ENCODE peak calls at places on chromosomes 6 and 20, in ten cellular contexts. One of them, this sample, is unnamed. For H3K36me3, the result is how much of the 10 kb centered on the place peaks cover.

GRCh38 chr6:29828471-29828797 is 809 bp downstream of the HLA-G start:
- DNase-seq in mesendoderm: no peak
- DNase-seq in SK-N-SH: no peak
- DNase-seq in hepatocyte: no peak
- DNase-seq in psoas muscle: no peak
- DNase-seq in ovary: no peak
- DNase-seq in body of pancreas: peak
- DNase-seq in HCT116: no peak
- DNase-seq in endothelial cell of umbilical vein: no peak
- DNase-seq in breast epithelium: no peak
- DNase-seq in this sample: peak

GRCh38 chr6:137933696-137934095 is 66.6 kb downstream of the TNFAIP3 start:
- DNase-seq in SK-N-SH: no peak
- DNase-seq in ovary: no peak
- DNase-seq in endothelial cell of umbilical vein: no peak
- DNase-seq in psoas muscle: peak
- DNase-seq in HCT116: no peak
- DNase-seq in hepatocyte: no peak
- DNase-seq in mesendoderm: no peak
- DNase-seq in breast epithelium: peak
- DNase-seq in body of pancreas: peak
- DNase-seq in this sample: no peak

GRCh38 chr6:142184332-142184731 is 37.3 kb downstream of the VTA1 start:
- DNase-seq in psoas muscle: no peak
- DNase-seq in mesendoderm: no peak
- DNase-seq in SK-N-SH: no peak
- DNase-seq in endothelial cell of umbilical vein: no peak
- DNase-seq in HCT116: no peak
- DNase-seq in body of pancreas: no peak
- DNase-seq in hepatocyte: no peak
- DNase-seq in breast epithelium: no peak
- DNase-seq in ovary: no peak
- DNase-seq in this sample: no peak

GRCh38 chr6:138521800-138522199 is 22.5 kb upstream of the NHSL1 start:
- DNase-seq in body of pancreas: no peak
- DNase-seq in hepatocyte: no peak
- DNase-seq in mesendoderm: no peak
- DNase-seq in ovary: no peak
- DNase-seq in breast epithelium: no peak
- DNase-seq in endothelial cell of umbilical vein: peak
- DNase-seq in HCT116: no peak
- DNase-seq in psoas muscle: no peak
- DNase-seq in SK-N-SH: no peak
- DNase-seq in this sample: no peak

GRCh38 chr20:10910535-10911239 is 236.9 kb upstream of the JAG1 start:
- DNase-seq in HCT116: no peak
- DNase-seq in breast epithelium: no peak
- DNase-seq in psoas muscle: no peak
- DNase-seq in body of pancreas: peak
- DNase-seq in ovary: no peak
- DNase-seq in SK-N-SH: no peak
- DNase-seq in mesendoderm: no peak
- DNase-seq in endothelial cell of umbilical vein: peak
- DNase-seq in hepatocyte: no peak
- DNase-seq in this sample: no peak

GRCh38 chr6:109458774-109459531 is 3.4 kb upstream of the MICAL1 start:
- DNase-seq in HCT116: no peak
- DNase-seq in body of pancreas: no peak
- DNase-seq in breast epithelium: no peak
- DNase-seq in mesendoderm: no peak
- DNase-seq in psoas muscle: no peak
- DNase-seq in SK-N-SH: no peak
- DNase-seq in hepatocyte: no peak
- DNase-seq in ovary: no peak
- DNase-seq in endothelial cell of umbilical vein: no peak
- DNase-seq in this sample: peak

GRCh38 chr20:22425344-22426295 is 158.8 kb downstream of the FOXA2 start:
- DNase-seq in psoas muscle: no peak
- DNase-seq in endothelial cell of umbilical vein: no peak
- DNase-seq in SK-N-SH: no peak
- DNase-seq in hepatocyte: no peak
- DNase-seq in body of pancreas: no peak
- DNase-seq in breast epithelium: no peak
- DNase-seq in HCT116: no peak
- DNase-seq in ovary: no peak
- DNase-seq in mesendoderm: peak
- DNase-seq in this sample: no peak

GRCh38 chr6:56570434-56571359 is 72.0 kb downstream of the DST start:
- DNase-seq in SK-N-SH: peak
- DNase-seq in psoas muscle: no peak
- DNase-seq in ovary: no peak
- DNase-seq in HCT116: no peak
- DNase-seq in body of pancreas: no peak
- DNase-seq in hepatocyte: peak
- DNase-seq in breast epithelium: no peak
- DNase-seq in mesendoderm: peak
- DNase-seq in endothelial cell of umbilical vein: peak
- DNase-seq in this sample: peak

GRCh38 chr6:37372116-37372515 is 18.3 kb downstream of the RNF8 start:
- DNase-seq in mesendoderm: no peak
- DNase-seq in endothelial cell of umbilical vein: no peak
- DNase-seq in ovary: no peak
- DNase-seq in SK-N-SH: no peak
- DNase-seq in breast epithelium: no peak
- DNase-seq in body of pancreas: no peak
- DNase-seq in hepatocyte: no peak
- DNase-seq in psoas muscle: no peak
- DNase-seq in HCT116: no peak
- DNase-seq in this sample: no peak
- H3K36me3 ChIP-seq in mesendoderm: under half
- H3K36me3 ChIP-seq in endothelial cell of umbilical vein: under half
- H3K36me3 ChIP-seq in ovary: under half
- H3K36me3 ChIP-seq in SK-N-SH: half or more
- H3K36me3 ChIP-seq in breast epithelium: under half
- H3K36me3 ChIP-seq in body of pancreas: under half
- H3K36me3 ChIP-seq in hepatocyte: under half
- H3K36me3 ChIP-seq in psoas muscle: under half
- H3K36me3 ChIP-seq in HCT116: under half
- H3K36me3 ChIP-seq in this sample: under half

GRCh38 chr20:62329389-62330377 is 26.9 kb downstream of the ADRM1 start:
- DNase-seq in SK-N-SH: no peak
- DNase-seq in breast epithelium: no peak
- DNase-seq in body of pancreas: no peak
- DNase-seq in hepatocyte: no peak
- DNase-seq in mesendoderm: no peak
- DNase-seq in ovary: no peak
- DNase-seq in psoas muscle: no peak
- DNase-seq in HCT116: no peak
- DNase-seq in endothelial cell of umbilical vein: no peak
- DNase-seq in this sample: no peak
- H3K36me3 ChIP-seq in SK-N-SH: half or more
- H3K36me3 ChIP-seq in breast epithelium: under half
- H3K36me3 ChIP-seq in body of pancreas: under half
- H3K36me3 ChIP-seq in hepatocyte: under half
- H3K36me3 ChIP-seq in mesendoderm: under half
- H3K36me3 ChIP-seq in ovary: under half
- H3K36me3 ChIP-seq in psoas muscle: under half
- H3K36me3 ChIP-seq in HCT116: under half
- H3K36me3 ChIP-seq in endothelial cell of umbilical vein: under half
- H3K36me3 ChIP-seq in this sample: half or more

DNA sequence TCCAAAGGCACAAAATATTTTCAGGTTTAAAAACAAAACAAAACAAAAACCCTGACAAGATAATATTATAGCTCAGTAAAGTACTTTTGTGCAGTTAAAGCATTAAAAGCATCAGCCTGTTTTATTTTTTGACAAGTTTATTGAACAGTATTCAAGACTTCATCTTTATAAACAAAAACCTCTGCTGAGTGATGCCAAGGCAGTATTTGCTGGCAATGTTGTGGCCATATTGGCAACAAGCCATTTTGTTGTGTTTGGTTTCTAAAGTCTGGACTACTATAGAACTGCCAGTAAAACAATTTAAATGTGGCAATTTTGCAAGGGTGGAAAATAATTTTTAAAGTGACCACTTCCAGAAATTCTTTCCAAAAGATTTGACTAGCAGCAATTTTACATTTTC is 15.9 kb downstream of the CPNE1 start:
- DNase-seq in hepatocyte: no peak
- DNase-seq in mesendoderm: no peak
- DNase-seq in breast epithelium: no peak
- DNase-seq in ovary: no peak
- DNase-seq in HCT116: no peak
- DNase-seq in body of pancreas: no peak
- DNase-seq in SK-N-SH: no peak
- DNase-seq in psoas muscle: no peak
- DNase-seq in endothelial cell of umbilical vein: peak
- DNase-seq in this sample: no peak
- H3K36me3 ChIP-seq in hepatocyte: under half
- H3K36me3 ChIP-seq in mesendoderm: under half
- H3K36me3 ChIP-seq in breast epithelium: under half
- H3K36me3 ChIP-seq in ovary: under half
- H3K36me3 ChIP-seq in HCT116: under half
- H3K36me3 ChIP-seq in body of pancreas: under half
- H3K36me3 ChIP-seq in SK-N-SH: under half
- H3K36me3 ChIP-seq in psoas muscle: under half
- H3K36me3 ChIP-seq in endothelial cell of umbilical vein: under half
- H3K36me3 ChIP-seq in this sample: under half

DNA sequence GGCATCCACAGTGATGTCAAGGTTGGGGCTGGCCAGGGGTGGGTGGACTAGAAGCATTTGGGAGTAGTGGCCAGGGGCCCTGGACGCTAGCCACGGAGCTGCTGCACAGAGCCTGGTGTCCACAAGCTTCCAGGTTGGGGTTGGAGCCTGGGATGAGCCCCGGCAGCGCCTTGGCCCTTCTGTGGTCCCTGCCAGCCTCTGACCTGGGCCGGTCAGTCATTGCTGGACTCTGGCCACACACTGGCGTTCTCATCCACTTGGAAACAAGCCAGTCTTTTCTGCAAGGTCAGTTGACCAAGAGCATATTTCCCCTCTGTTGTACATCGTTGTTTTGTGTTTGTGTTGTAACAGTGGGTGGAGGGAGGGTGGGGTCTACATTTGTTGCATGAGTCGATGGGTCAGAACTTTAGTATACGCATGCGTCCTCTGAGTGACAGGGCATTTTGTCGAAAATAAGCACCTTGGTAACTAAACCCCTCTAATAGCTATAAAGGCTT is 8.4 kb downstream of the PSMA7 start:
- DNase-seq in breast epithelium: no peak
- DNase-seq in hepatocyte: peak
- DNase-seq in ovary: peak
- DNase-seq in psoas muscle: peak
- DNase-seq in HCT116: no peak
- DNase-seq in mesendoderm: no peak
- DNase-seq in body of pancreas: no peak
- DNase-seq in SK-N-SH: no peak
- DNase-seq in endothelial cell of umbilical vein: peak
- DNase-seq in this sample: no peak
- H3K36me3 ChIP-seq in breast epithelium: under half
- H3K36me3 ChIP-seq in hepatocyte: under half
- H3K36me3 ChIP-seq in ovary: under half
- H3K36me3 ChIP-seq in psoas muscle: under half
- H3K36me3 ChIP-seq in HCT116: half or more
- H3K36me3 ChIP-seq in mesendoderm: under half
- H3K36me3 ChIP-seq in body of pancreas: under half
- H3K36me3 ChIP-seq in SK-N-SH: half or more
- H3K36me3 ChIP-seq in endothelial cell of umbilical vein: under half
- H3K36me3 ChIP-seq in this sample: half or more

DNA sequence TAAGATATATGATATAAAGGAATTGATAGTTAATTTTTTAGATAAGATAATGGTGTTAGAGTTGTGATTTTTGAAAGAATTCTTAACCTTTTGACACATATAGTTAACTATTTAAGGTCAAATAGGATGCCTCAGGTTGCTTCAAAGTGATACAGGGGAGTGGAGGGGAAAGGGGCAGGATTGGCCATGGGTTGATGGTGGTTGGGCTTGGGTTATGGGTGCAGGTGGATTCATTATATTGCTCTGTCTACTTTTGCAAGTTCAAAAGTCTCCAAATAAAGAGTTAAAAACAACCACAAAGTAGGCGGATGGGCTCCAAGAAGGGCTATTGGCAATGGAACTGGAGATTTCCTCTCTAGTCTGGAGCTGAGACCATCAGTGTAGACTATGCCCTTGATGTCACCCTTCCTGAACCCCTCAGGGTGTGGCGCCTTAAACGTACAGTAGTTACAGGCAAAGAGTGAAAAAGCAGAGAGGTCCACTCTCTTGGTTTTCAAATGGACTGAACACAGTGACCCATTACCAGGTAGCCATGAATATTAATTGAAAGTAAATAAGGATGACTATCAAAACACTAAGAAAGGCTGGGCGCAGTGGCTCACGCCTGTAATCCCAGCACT is 81.2 kb downstream of the PTPN1 start:
- DNase-seq in endothelial cell of umbilical vein: no peak
- DNase-seq in body of pancreas: no peak
- DNase-seq in hepatocyte: no peak
- DNase-seq in HCT116: no peak
- DNase-seq in ovary: no peak
- DNase-seq in breast epithelium: no peak
- DNase-seq in psoas muscle: no peak
- DNase-seq in SK-N-SH: no peak
- DNase-seq in mesendoderm: no peak
- DNase-seq in this sample: no peak
- H3K36me3 ChIP-seq in endothelial cell of umbilical vein: under half
- H3K36me3 ChIP-seq in body of pancreas: under half
- H3K36me3 ChIP-seq in hepatocyte: under half
- H3K36me3 ChIP-seq in HCT116: under half
- H3K36me3 ChIP-seq in ovary: under half
- H3K36me3 ChIP-seq in breast epithelium: under half
- H3K36me3 ChIP-seq in psoas muscle: under half
- H3K36me3 ChIP-seq in SK-N-SH: under half
- H3K36me3 ChIP-seq in mesendoderm: under half
- H3K36me3 ChIP-seq in this sample: under half

DNA sequence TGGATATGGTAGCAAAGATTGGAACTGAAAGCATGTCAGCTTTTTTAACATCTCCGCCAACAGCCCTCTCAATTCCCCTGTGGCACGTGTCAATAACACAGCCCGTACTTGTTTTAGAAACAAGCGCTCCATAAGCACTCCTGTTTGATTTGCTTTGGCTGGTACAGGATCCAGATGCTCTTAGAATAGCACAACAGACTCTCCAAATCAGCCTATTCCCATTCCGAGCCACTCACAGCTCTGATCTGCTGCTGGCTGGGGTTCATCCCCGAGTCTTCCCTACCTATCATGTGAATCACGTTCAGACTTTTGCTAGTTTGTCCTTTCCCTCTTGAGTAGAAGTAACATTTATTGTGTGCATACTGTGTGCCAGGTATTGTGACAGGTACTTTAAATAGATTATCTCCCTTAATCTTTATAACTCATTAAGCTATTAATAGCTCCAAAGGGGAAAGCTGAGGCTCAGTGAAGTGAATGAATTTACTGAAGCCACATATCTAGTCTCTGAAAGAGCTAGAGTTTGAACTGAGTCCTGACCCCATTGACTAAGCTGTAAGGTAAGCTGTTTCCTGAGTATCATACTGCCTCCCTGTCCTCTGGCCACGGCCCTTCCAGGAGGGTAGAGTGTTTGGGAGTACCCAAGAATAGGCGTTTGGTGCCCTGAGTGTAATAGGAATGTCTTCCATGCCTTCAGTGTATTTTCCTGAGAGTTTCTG is 46.7 kb downstream of the RALY start:
- DNase-seq in hepatocyte: no peak
- DNase-seq in HCT116: no peak
- DNase-seq in breast epithelium: no peak
- DNase-seq in psoas muscle: peak
- DNase-seq in mesendoderm: no peak
- DNase-seq in body of pancreas: no peak
- DNase-seq in endothelial cell of umbilical vein: no peak
- DNase-seq in SK-N-SH: no peak
- DNase-seq in ovary: no peak
- DNase-seq in this sample: no peak
- H3K36me3 ChIP-seq in hepatocyte: under half
- H3K36me3 ChIP-seq in HCT116: under half
- H3K36me3 ChIP-seq in breast epithelium: under half
- H3K36me3 ChIP-seq in psoas muscle: under half
- H3K36me3 ChIP-seq in mesendoderm: under half
- H3K36me3 ChIP-seq in body of pancreas: under half
- H3K36me3 ChIP-seq in endothelial cell of umbilical vein: under half
- H3K36me3 ChIP-seq in SK-N-SH: under half
- H3K36me3 ChIP-seq in ovary: under half
- H3K36me3 ChIP-seq in this sample: under half

This sample was measured in H7.